ENCODE peak calls at places on chromosome 2, in nine cellular contexts. One of them, this sample, is unnamed.

GRCh38 chr2:220192994-220193753 is 565.7 kb downstream of the SLC4A3 start:
- DNase-seq in SK-N-SH: no peak
- DNase-seq in HCT116: no peak
- DNase-seq in Panc1: no peak
- DNase-seq in GM23338: no peak
- DNase-seq in HepG2: no peak
- DNase-seq in HL-60: no peak
- DNase-seq in K562: no peak
- DNase-seq in GM12878: no peak
- DNase-seq in this sample: no peak

GRCh38 chr2:8162602-8163001 is 519.3 kb upstream of the ID2 start:
- DNase-seq in SK-N-SH: no peak
- DNase-seq in HCT116: no peak
- DNase-seq in HepG2: no peak
- DNase-seq in GM23338: no peak
- DNase-seq in GM12878: no peak
- DNase-seq in K562: no peak
- DNase-seq in Panc1: no peak
- DNase-seq in HL-60: no peak
- DNase-seq in this sample: no peak

GRCh38 chr2:23434721-23435121 is 49.7 kb downstream of the KLHL29 start:
- DNase-seq in HL-60: no peak
- DNase-seq in K562: no peak
- DNase-seq in GM12878: no peak
- DNase-seq in HepG2: no peak
- DNase-seq in HCT116: no peak
- DNase-seq in GM23338: no peak
- DNase-seq in SK-N-SH: no peak
- DNase-seq in Panc1: no peak
- DNase-seq in this sample: no peak

GRCh38 chr2:215396595-215397313 is 39.1 kb downstream of the FN1 start:
- DNase-seq in Panc1: no peak
- DNase-seq in GM23338: no peak
- DNase-seq in GM12878: no peak
- DNase-seq in SK-N-SH: no peak
- DNase-seq in HL-60: peak
- DNase-seq in HCT116: no peak
- DNase-seq in HepG2: no peak
- DNase-seq in K562: no peak
- DNase-seq in this sample: no peak

GRCh38 chr2:154240921-154241379 is 369.2 kb downstream of the GALNT13 start:
- DNase-seq in HL-60: no peak
- DNase-seq in Panc1: no peak
- DNase-seq in GM12878: no peak
- DNase-seq in HepG2: no peak
- DNase-seq in K562: no peak
- DNase-seq in SK-N-SH: no peak
- DNase-seq in GM23338: peak
- DNase-seq in HCT116: no peak
- DNase-seq in this sample: peak

GRCh38 chr2:113158884-113159553 is 14.8 kb upstream of the PSD4 start:
- DNase-seq in GM12878: no peak
- DNase-seq in HL-60: no peak
- DNase-seq in K562: no peak
- DNase-seq in HCT116: no peak
- DNase-seq in GM23338: no peak
- DNase-seq in Panc1: no peak
- DNase-seq in HepG2: no peak
- DNase-seq in SK-N-SH: no peak
- DNase-seq in this sample: no peak

GRCh38 chr2:28224648-28225471 is 167.8 kb upstream of the FOSL2 start:
- DNase-seq in GM12878: no peak
- DNase-seq in K562: no peak
- DNase-seq in SK-N-SH: no peak
- DNase-seq in HepG2: no peak
- DNase-seq in HCT116: no peak
- DNase-seq in GM23338: no peak
- DNase-seq in HL-60: no peak
- DNase-seq in Panc1: no peak
- DNase-seq in this sample: no peak

GRCh38 chr2:108917078-108917440 is 72.0 kb downstream of the EDAR start:
- DNase-seq in HepG2: peak
- DNase-seq in GM12878: no peak
- DNase-seq in SK-N-SH: no peak
- DNase-seq in HCT116: no peak
- DNase-seq in GM23338: no peak
- DNase-seq in Panc1: no peak
- DNase-seq in HL-60: no peak
- DNase-seq in K562: no peak
- DNase-seq in this sample: no peak

GRCh38 chr2:96626553-96626942 is 11.6 kb downstream of the KANSL3 start:
- DNase-seq in GM23338: no peak
- DNase-seq in K562: no peak
- DNase-seq in HepG2: no peak
- DNase-seq in HCT116: no peak
- DNase-seq in Panc1: no peak
- DNase-seq in GM12878: no peak
- DNase-seq in HL-60: no peak
- DNase-seq in SK-N-SH: no peak
- DNase-seq in this sample: no peak

GRCh38 chr2:648476-649424 is 28.5 kb downstream of the TMEM18 start:
- DNase-seq in K562: no peak
- DNase-seq in GM12878: no peak
- DNase-seq in SK-N-SH: no peak
- DNase-seq in GM23338: no peak
- DNase-seq in HL-60: no peak
- DNase-seq in Panc1: no peak
- DNase-seq in HepG2: no peak
- DNase-seq in HCT116: no peak
- DNase-seq in this sample: no peak

GRCh38 chr2:47002480-47003381 is 87.1 kb upstream of the MCFD2 start:
- DNase-seq in Panc1: no peak
- DNase-seq in HepG2: no peak
- DNase-seq in SK-N-SH: peak
- DNase-seq in GM23338: peak
- DNase-seq in HCT116: no peak
- DNase-seq in GM12878: no peak
- DNase-seq in K562: no peak
- DNase-seq in HL-60: no peak
- DNase-seq in this sample: no peak

GRCh38 chr2:128315122-128315828 is 3.4 kb downstream of the HS6ST1 start:
- DNase-seq in Panc1: no peak
- DNase-seq in SK-N-SH: peak
- DNase-seq in HCT116: no peak
- DNase-seq in K562: no peak
- DNase-seq in HepG2: no peak
- DNase-seq in HL-60: no peak
- DNase-seq in GM12878: no peak
- DNase-seq in GM23338: no peak
- DNase-seq in this sample: no peak

GRCh38 chr2:79569048-79569447 is 56.2 kb downstream of the CTNNA2 start:
- DNase-seq in SK-N-SH: no peak
- DNase-seq in Panc1: no peak
- DNase-seq in K562: no peak
- DNase-seq in GM23338: no peak
- DNase-seq in HepG2: no peak
- DNase-seq in HCT116: no peak
- DNase-seq in GM12878: no peak
- DNase-seq in HL-60: no peak
- DNase-seq in this sample: no peak
- TF ChIP-seq REST in SK-N-SH: no peak
- TF ChIP-seq REST in Panc1: no peak
- TF ChIP-seq REST in K562: no peak
- TF ChIP-seq REST in GM23338: no peak
- TF ChIP-seq REST in HepG2: no peak
- TF ChIP-seq REST in HCT116: no peak
- TF ChIP-seq REST in GM12878: no peak
- TF ChIP-seq REST in HL-60: no peak
- TF ChIP-seq REST in this sample: no peak

GRCh38 chr2:169397697-169398096 is 35.4 kb upstream of the LRP2 start:
- DNase-seq in SK-N-SH: peak
- DNase-seq in K562: peak
- DNase-seq in HepG2: no peak
- DNase-seq in HCT116: peak
- DNase-seq in GM12878: no peak
- DNase-seq in HL-60: no peak
- DNase-seq in Panc1: no peak
- DNase-seq in GM23338: peak
- DNase-seq in this sample: peak
- TF ChIP-seq CTCF in SK-N-SH: peak
- TF ChIP-seq CTCF in K562: no peak
- TF ChIP-seq CTCF in HepG2: peak
- TF ChIP-seq CTCF in HCT116: peak
- TF ChIP-seq CTCF in GM12878: no peak
- TF ChIP-seq CTCF in HL-60: no peak
- TF ChIP-seq CTCF in Panc1: peak
- TF ChIP-seq CTCF in GM23338: peak
- TF ChIP-seq CTCF in this sample: peak

DNA sequence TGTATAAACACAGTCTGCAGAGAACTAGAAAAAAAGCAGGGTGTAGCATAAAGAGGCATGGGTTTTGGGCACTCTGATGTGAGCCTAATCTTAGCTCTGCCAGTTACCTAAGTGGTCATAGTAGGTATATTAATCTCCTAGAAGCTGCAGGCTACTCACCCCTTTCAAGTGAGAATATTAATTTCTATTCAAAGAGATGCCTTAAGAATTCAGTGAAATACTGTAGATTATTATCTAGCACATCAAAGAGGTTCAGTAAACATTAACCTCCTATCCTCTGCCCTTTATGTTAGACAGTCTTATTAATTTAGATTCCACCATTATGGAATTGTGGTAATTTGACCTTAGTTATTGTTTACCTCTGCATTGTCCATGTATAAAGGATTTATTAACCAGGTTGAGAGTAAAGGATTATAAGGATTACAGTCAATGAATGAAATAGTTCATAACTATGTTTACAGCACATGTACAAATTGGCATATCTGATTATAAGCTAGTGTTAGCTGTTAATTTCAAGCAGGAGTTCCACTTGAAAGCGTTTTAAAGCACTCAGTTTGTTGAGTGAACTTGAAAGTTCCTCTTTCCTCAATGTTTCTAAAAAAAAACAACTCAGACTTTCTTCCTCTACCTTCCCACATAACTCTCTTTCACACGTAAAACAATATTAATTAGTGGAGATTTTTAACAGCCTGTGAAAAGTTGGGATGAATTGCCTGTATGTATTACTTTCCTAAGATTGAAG is 150.6 kb upstream of the EPC2 start:
- DNase-seq in HepG2: no peak
- DNase-seq in HCT116: no peak
- DNase-seq in SK-N-SH: no peak
- DNase-seq in Panc1: no peak
- DNase-seq in GM23338: no peak
- DNase-seq in K562: no peak
- DNase-seq in GM12878: no peak
- DNase-seq in HL-60: no peak
- DNase-seq in this sample: no peak
- TF ChIP-seq REST in HepG2: no peak
- TF ChIP-seq REST in HCT116: no peak
- TF ChIP-seq REST in SK-N-SH: no peak
- TF ChIP-seq REST in Panc1: no peak
- TF ChIP-seq REST in GM23338: no peak
- TF ChIP-seq REST in K562: no peak
- TF ChIP-seq REST in GM12878: no peak
- TF ChIP-seq REST in HL-60: no peak
- TF ChIP-seq REST in this sample: no peak

DNA sequence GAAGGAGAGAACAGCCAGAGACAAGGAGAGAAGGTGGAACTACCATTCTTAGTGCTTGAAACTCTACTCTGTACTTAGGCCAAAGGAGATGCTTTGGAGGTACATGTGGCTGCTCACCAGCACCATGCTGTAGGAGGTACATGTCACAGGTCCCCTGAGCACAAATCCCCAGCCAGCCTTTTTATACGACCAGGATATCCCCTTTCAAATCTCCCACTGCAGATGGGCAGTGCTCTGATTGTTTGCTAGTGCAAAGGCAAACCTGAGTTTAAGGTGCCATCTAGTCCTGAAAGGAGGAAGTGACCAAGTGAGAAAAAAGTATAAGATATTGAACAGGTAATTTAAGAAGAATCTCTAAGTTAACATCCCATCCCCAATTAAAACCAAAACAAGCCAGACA is 17.1 kb upstream of the TTC21B start:
- DNase-seq in K562: no peak
- DNase-seq in HL-60: no peak
- DNase-seq in Panc1: no peak
- DNase-seq in HepG2: no peak
- DNase-seq in SK-N-SH: no peak
- DNase-seq in HCT116: no peak
- DNase-seq in GM23338: peak
- DNase-seq in GM12878: no peak
- DNase-seq in this sample: no peak
- TF ChIP-seq CTCF in K562: no peak
- TF ChIP-seq CTCF in HL-60: no peak
- TF ChIP-seq CTCF in Panc1: no peak
- TF ChIP-seq CTCF in HepG2: peak
- TF ChIP-seq CTCF in SK-N-SH: no peak
- TF ChIP-seq CTCF in HCT116: no peak
- TF ChIP-seq CTCF in GM23338: peak
- TF ChIP-seq CTCF in GM12878: no peak
- TF ChIP-seq CTCF in this sample: no peak